ENCODE peak calls at places on chromosomes 13 and 19, in six cellular contexts. X is right atrium auricular region, O is cardiac muscle cell, U is mammary epithelial cell, N is HCT116, M is heart right ventricle. D is an unnamed sample.

GRCh38 chr13:89490661-89491060 is 1819.5 kb downstream of the SLITRK5 start:
- DNase-seq in U (no peak), M (no peak), X (no peak), N (no peak), O (no peak), D (no peak)

GRCh38 chr19:50911206-50912101 is at the start of gene KLK4:
- DNase-seq in M (no peak), U (no peak), O (no peak), N (no peak), X (no peak), D (no peak)

GRCh38 chr19:19269952-19270694 is 3.0 kb downstream of the TM6SF2 start:
- DNase-seq in N (no peak), X (no peak), M (no peak), U (no peak), O (no peak), D (no peak)

GRCh38 chr19:45346449-45346848 is 5.9 kb downstream of the KLC3 start:
- DNase-seq in U (no peak), X (no peak), O (no peak), M (no peak), N (no peak), D (no peak)

GRCh38 chr19:38464421-38465082 is 31.1 kb downstream of the RYR1 start:
- DNase-seq in X (no peak), M (no peak), U (no peak), N (no peak), O (no peak), D (no peak)

GRCh38 chr13:56317839-56318238 is 822.9 kb upstream of the PRR20A start:
- DNase-seq in N (no peak), O (peak; percentile 51), X (no peak), M (no peak), U (no peak), D (peak; percentile 15)

GRCh38 chr13:102399791-102400618 is 1.8 kb downstream of the FGF14 start:
- DNase-seq in M (peak; percentile 23), X (no peak), U (peak; percentile 3), N (no peak), O (peak; percentile 9), D (peak; percentile 77)

GRCh38 chr13:100014621-100015020 is 33.0 kb downstream of the ZIC2 start:
- DNase-seq in U (peak; percentile 11), N (no peak), M (no peak), O (no peak), X (no peak), D (no peak)

GRCh38 chr19:27777242-27777641 is 1435.7 kb downstream of the UQCRFS1 start:
- DNase-seq in X (no peak), O (no peak), M (no peak), U (no peak), N (no peak), D (no peak)

GRCh38 chr13:31756346-31756745 is 17.0 kb downstream of the RXFP2 start:
- DNase-seq in M (no peak), O (no peak), X (no peak), N (no peak), U (peak; percentile 68), D (no peak)

GRCh38 chr13:60583911-60584753 is 187.1 kb downstream of the TDRD3 start:
- DNase-seq in O (no peak), X (no peak), N (no peak), U (peak; percentile 64), M (no peak), D (peak; percentile 15)

GRCh38 chr13:28636078-28636477 is 22.9 kb upstream of the POMP start:
- DNase-seq in X (no peak), M (no peak), N (no peak), O (no peak), U (no peak), D (no peak)

GRCh38 chr19:10891360-10892108 is 20.2 kb downstream of the CARM1 start:
- DNase-seq in O (no peak), M (peak; percentile 42), N (no peak), U (peak; percentile 76), X (no peak), D (no peak)

GRCh38 chr19:5059191-5059579 is 90.3 kb downstream of the KDM4B start:
- DNase-seq in O (no peak), U (no peak), N (no peak), X (no peak), M (no peak), D (no peak)

GRCh38 chr13:33322965-33323668 is 37.6 kb upstream of the STARD13 start:
- DNase-seq in U (no peak), N (no peak), O (no peak), M (no peak), X (no peak), D (no peak)

GRCh38 chr19:41308450-41309224 is 1.3 kb upstream of the CCDC97 start:
- DNase-seq in U (peak; percentile 73), M (peak; percentile 94), O (peak; percentile 91), N (peak; percentile 73), X (peak; percentile 97), D (peak; percentile 87)

GRCh38 chr19:54141356-54141755 is 3.8 kb downstream of the CNOT3 start:
- DNase-seq in X (no peak), N (no peak), U (no peak), M (no peak), O (no peak), D (no peak)

GRCh38 chr19:38023661-38024574 is 116.9 kb downstream of the SIPA1L3 start:
- DNase-seq in M (no peak), O (no peak), N (no peak), X (no peak), U (no peak), D (no peak)

GRCh38 chr13:77001540-77001939 is 9.7 kb downstream of the CLN5 start:
- DNase-seq in X (no peak), O (peak; percentile 18), M (no peak), U (no peak), N (no peak), D (no peak)

GRCh38 chr13:77000475-77000874 is 8.6 kb downstream of the CLN5 start:
- DNase-seq in N (no peak), O (no peak), U (no peak), M (no peak), X (no peak), D (no peak)

GRCh38 chr13:77001963-77002587 is 10.2 kb downstream of the CLN5 start:
- DNase-seq in N (no peak), U (no peak), M (no peak), O (no peak), X (no peak), D (peak; percentile 16)

GRCh38 chr13:77002590-77003190 is 10.8 kb downstream of the CLN5 start:
- DNase-seq in N (peak; percentile 12), O (peak; percentile 28), M (no peak), X (no peak), U (peak; percentile 10), D (no peak)
- H3K36me3 ChIP-seq in N (peaks cover 16% of the 10 kb centered on the region), O (peaks cover 22% of the 10 kb centered on the region), M (peaks cover 88% of the 10 kb centered on the region), X (peaks cover 55% of the 10 kb centered on the region), U (peaks cover 24% of the 10 kb centered on the region), D (peaks cover 34% of the 10 kb centered on the region)

GRCh38 chr19:17390665-17391370 is 3.2 kb downstream of the CCDC194 start:
- DNase-seq in U (peak; percentile 85), O (peak; percentile 97), X (peak; percentile 87), M (peak; percentile 94), N (peak; percentile 80), D (peak; percentile 98)
- TF ChIP-seq CTCF in U (peak; percentile 54), O (peak; percentile 65), X (peak; percentile 61), M (peak; percentile 82), N (peak; percentile 60), D (peak; percentile 56)

GRCh38 chr13:50127017-50127725 is 111.9 kb downstream of the KCNRG start:
- DNase-seq in O (peak; percentile 55), X (no peak), U (no peak), M (peak; percentile 58), N (no peak), D (no peak)
- H3K27me3 ChIP-seq in O (peaks cover 76% of the 10 kb centered on the region), X (peaks cover 10% of the 10 kb centered on the region), U (peaks cover 25% of the 10 kb centered on the region), M (peaks cover 13% of the 10 kb centered on the region), N (peaks cover 3% of the 10 kb centered on the region), D (peaks cover 14% of the 10 kb centered on the region)

GRCh38 chr19:43923875-43924274 is 11.2 kb downstream of the ZNF45 start:
- DNase-seq in N (no peak), U (no peak), O (no peak), M (no peak), X (no peak), D (no peak)
- H3K36me3 ChIP-seq in N (peaks cover 59% of the 10 kb centered on the region), U (peaks cover 10% of the 10 kb centered on the region), O (peaks cover 66% of the 10 kb centered on the region), M (peaks cover 100% of the 10 kb centered on the region), X (peaks cover 85% of the 10 kb centered on the region), D (peaks cover 54% of the 10 kb centered on the region)

DNA sequence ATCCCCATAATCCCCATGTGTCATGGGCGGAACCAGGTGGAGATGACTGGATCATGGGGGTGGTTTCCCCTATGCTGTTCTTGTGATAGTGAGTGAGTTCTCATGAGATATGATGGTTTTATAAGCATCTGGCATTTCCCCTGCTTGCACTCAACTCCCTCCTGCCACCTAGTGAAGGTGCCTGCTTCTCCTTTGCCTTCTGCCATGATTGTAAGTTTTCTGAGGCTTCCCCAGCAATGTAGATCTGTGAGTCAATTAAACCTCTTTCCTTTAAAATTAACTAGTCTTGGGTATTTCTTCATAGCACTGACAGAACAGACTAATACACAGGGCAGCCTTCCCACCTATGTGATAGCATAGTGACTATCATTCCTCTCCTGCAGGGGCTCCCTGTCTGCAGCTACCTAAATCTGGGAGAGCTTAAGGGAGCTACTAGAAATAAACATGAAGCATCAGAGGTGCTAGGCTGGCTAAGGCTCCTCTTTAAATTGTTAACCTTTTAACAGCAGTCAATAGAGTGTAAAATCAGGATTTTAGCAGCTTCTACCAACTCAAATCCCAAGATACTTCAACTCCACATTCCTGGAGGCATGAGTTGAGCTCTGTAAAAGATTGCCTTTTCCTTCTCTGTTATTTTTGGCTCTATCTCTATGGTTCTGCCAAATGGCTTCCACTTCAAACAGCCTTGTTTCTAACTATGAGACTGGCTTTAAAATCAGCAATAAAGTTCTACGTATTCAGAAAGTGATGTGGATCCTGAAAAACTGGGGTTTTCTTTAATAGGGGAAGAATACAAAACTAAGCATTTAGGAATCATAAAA is 112.3 kb downstream of the VWA8 start:
- DNase-seq in U (peak; percentile 9), X (no peak), M (no peak), O (peak; percentile 5), N (no peak), D (no peak)
- TF ChIP-seq CTCF in U (no peak), X (no peak), M (no peak), O (peak; percentile 5), N (no peak), D (peak; percentile 34)

D was measured in BE2C.